ENCODE peak calls at places on chromosomes 6 and 20, in four cellular contexts. H is NCI-H1930; E is naive thymus-derived CD8-positive, alpha-beta T cell; I is stomach. Q is an unnamed sample.

GRCh38 chr6:140379919-140380318 is 1005.5 kb upstream of the CITED2 start:
- DNase-seq in H (no peak), E (no peak), I (no peak), Q (no peak)

GRCh38 chr6:40355532-40355931 is 231.6 kb downstream of the LRFN2 start:
- DNase-seq in H (no peak), E (no peak), I (no peak), Q (no peak)

GRCh38 chr20:47097691-47098622 is 203.3 kb downstream of the EYA2 start:
- DNase-seq in H (no peak), E (no peak), I (no peak), Q (no peak)

GRCh38 chr6:74289881-74290280 is 593.9 kb downstream of the CD109 start:
- DNase-seq in H (no peak), E (no peak), I (no peak), Q (no peak)

GRCh38 chr6:43878823-43879495 is 108.9 kb downstream of the VEGFA start:
- DNase-seq in H (no peak), E (no peak), I (peak), Q (no peak)

GRCh38 chr6:42338573-42339218 is 113.0 kb downstream of the TRERF1 start:
- DNase-seq in H (no peak), E (no peak), I (no peak), Q (peak)

GRCh38 chr6:169665289-169665688 is 36.5 kb downstream of the WDR27 start:
- DNase-seq in H (no peak), E (no peak), I (no peak), Q (no peak)

GRCh38 chr20:3648941-3649340 is 14.3 kb downstream of the GFRA4 start:
- DNase-seq in H (no peak), E (no peak), I (no peak), Q (no peak)

GRCh38 chr6:18240230-18240629 is 24.1 kb downstream of the DEK start:
- DNase-seq in H (no peak), E (no peak), I (no peak), Q (no peak)

GRCh38 chr6:135281227-135281626 is 100.1 kb downstream of the MYB start:
- DNase-seq in H (no peak), E (no peak), I (no peak), Q (no peak)

GRCh38 chr6:137240168-137240567 is 21.0 kb upstream of the IFNGR1 start:
- DNase-seq in H (no peak), E (no peak), I (no peak), Q (peak)

GRCh38 chr6:105648276-105648675 is 245.4 kb upstream of the PREP start:
- DNase-seq in H (no peak), E (no peak), I (no peak), Q (no peak)

GRCh38 chr20:18750735-18751134 is 62.8 kb upstream of the SCP2D1 start:
- DNase-seq in H (no peak), E (no peak), I (no peak), Q (no peak)

GRCh38 chr20:9262653-9263194 is 193.8 kb downstream of the PLCB4 start:
- DNase-seq in H (no peak), E (no peak), I (no peak), Q (no peak)

GRCh38 chr6:43973351-43973750 is 153.9 kb downstream of the MRPL14 start:
- DNase-seq in H (no peak), E (no peak), I (peak), Q (no peak)

GRCh38 chr6:39752835-39753744 is 27.9 kb upstream of the KIF6 start:
- DNase-seq in H (no peak), E (no peak), I (no peak), Q (no peak)

GRCh38 chr6:39543117-39543516 is 182.1 kb downstream of the KIF6 start:
- DNase-seq in H (no peak), E (no peak), I (no peak), Q (no peak)

GRCh38 chr6:31969712-31970603 is 2.0 kb downstream of the DXO start:
- DNase-seq in H (no peak), E (no peak), I (no peak), Q (no peak)

GRCh38 chr6:34385793-34386195 is 6.7 kb downstream of the NUDT3 start:
- DNase-seq in H (no peak), E (no peak), I (no peak), Q (no peak)

GRCh38 chr6:11706186-11706585 is 72.4 kb downstream of the ADTRP start:
- DNase-seq in H (no peak), E (no peak), I (no peak), Q (no peak)

GRCh38 chr20:55880361-55880760 is 125.0 kb downstream of the CBLN4 start:
- DNase-seq in H (no peak), E (no peak), I (no peak), Q (no peak)

GRCh38 chr6:128979061-128979460 is 96.1 kb downstream of the LAMA2 start:
- DNase-seq in H (no peak), E (no peak), I (no peak), Q (no peak)

GRCh38 chr20:26134606-26135005 is 438.0 kb upstream of the ZNF337 start:
- DNase-seq in H (no peak), E (no peak), I (no peak), Q (no peak)

GRCh38 chr6:169160091-169160854 is 93.4 kb downstream of the THBS2 start:
- DNase-seq in H (no peak), E (no peak), I (no peak), Q (no peak)

GRCh38 chr20:39052676-39053075 is 90.5 kb downstream of the DHX35 start:
- DNase-seq in H (no peak), E (no peak), I (no peak), Q (no peak)

GRCh38 chr20:62134735-62135231 is 8.4 kb downstream of the PSMA7 start:
- DNase-seq in H (no peak), E (no peak), I (peak), Q (no peak)

GRCh38 chr6:91098006-91098405 is 511.1 kb upstream of the MAP3K7 start:
- DNase-seq in H (no peak), E (no peak), I (no peak), Q (no peak)

GRCh38 chr6:139297921-139298320 is 6.1 kb upstream of the TXLNB start:
- DNase-seq in H (no peak), E (no peak), I (no peak), Q (no peak)

GRCh38 chr6:106300944-106301343 is 24.6 kb downstream of the ATG5 start:
- DNase-seq in H (no peak), E (no peak), I (no peak), Q (no peak)

GRCh38 chr6:91480397-91480796 is 893.5 kb upstream of the MAP3K7 start:
- DNase-seq in H (peak), E (no peak), I (no peak), Q (no peak)

GRCh38 chr20:56393133-56393472 is 658 bp downstream of the CSTF1 start:
- DNase-seq in H (no peak), E (no peak), I (no peak), Q (no peak)

GRCh38 chr20:56730003-56730402 is 100.9 kb downstream of the TFAP2C start:
- DNase-seq in H (no peak), E (no peak), I (no peak), Q (no peak)

GRCh38 chr6:29071831-29072723 is 15.0 kb downstream of the OR2B3 start:
- DNase-seq in H (peak), E (no peak), I (no peak), Q (no peak)

GRCh38 chr6:52574709-52575489 is 2.0 kb downstream of the TRAM2 start:
- DNase-seq in H (no peak), E (peak), I (peak), Q (no peak)

Q was measured in keratinocyte.